ENCODE peak calls at places on chromosomes 12 and 14, in four cellular contexts. N is fibroblast of lung, Z is H9, X is keratinocyte. Y is an unnamed sample.

GRCh38 chr12:88153959-88154358 is 11.9 kb downstream of the TMTC3 start:
- DNase-seq in N (peak), Z (no peak), X (no peak), Y (peak)

GRCh38 chr14:104280085-104280901 is 141.9 kb downstream of the KIF26A start:
- DNase-seq in N (no peak), Z (peak), X (no peak), Y (no peak)

GRCh38 chr14:59262717-59263469 is 74.4 kb downstream of the DAAM1 start:
- DNase-seq in N (no peak), Z (no peak), X (no peak), Y (peak)

GRCh38 chr14:100900837-100901390 is 2.6 kb downstream of the RTL1 start:
- DNase-seq in N (peak), Z (peak), X (no peak), Y (peak)

GRCh38 chr14:58104808-58105207 is 47.2 kb downstream of the ARMH4 start:
- DNase-seq in N (peak), Z (no peak), X (no peak), Y (peak)

GRCh38 chr12:81257952-81258551 is 180.2 kb downstream of the ACSS3 start:
- DNase-seq in N (peak), Z (no peak), X (no peak), Y (peak)

GRCh38 chr12:52942056-52942913 is 6.6 kb upstream of the KRT18 start:
- DNase-seq in N (no peak), Z (no peak), X (no peak), Y (no peak)

GRCh38 chr14:54175298-54175942 is 218.8 kb upstream of the BMP4 start:
- DNase-seq in N (peak), Z (peak), X (no peak), Y (peak)

GRCh38 chr12:126781593-126781992 is 1485.4 kb upstream of the TMEM132C start:
- DNase-seq in N (no peak), Z (no peak), X (no peak), Y (no peak)

GRCh38 chr12:92384571-92384970 is 238.9 kb upstream of the BTG1 start:
- DNase-seq in N (no peak), Z (no peak), X (no peak), Y (no peak)

GRCh38 chr12:40093512-40093911 is 12.4 kb downstream of the SLC2A13 start:
- DNase-seq in N (no peak), Z (no peak), X (no peak), Y (no peak)

GRCh38 chr12:19462441-19462840 is 23.1 kb downstream of the AEBP2 start:
- DNase-seq in N (no peak), Z (no peak), X (no peak), Y (peak)

GRCh38 chr14:99041820-99042174 is 230.2 kb downstream of the BCL11B start:
- DNase-seq in N (no peak), Z (no peak), X (no peak), Y (no peak)

GRCh38 chr14:71933026-71933587 is 878 bp downstream of the RGS6 start:
- DNase-seq in N (peak), Z (peak), X (no peak), Y (no peak)

GRCh38 chr12:106084048-106084671 is 54.6 kb downstream of the NUAK1 start:
- DNase-seq in N (peak), Z (peak), X (no peak), Y (no peak)

GRCh38 chr14:76761849-76762616 is 765 bp downstream of the VASH1 start:
- DNase-seq in N (no peak), Z (peak), X (no peak), Y (no peak)

GRCh38 chr14:71116206-71117122 is 209.2 kb downstream of the PCNX1 start:
- DNase-seq in N (no peak), Z (no peak), X (no peak), Y (no peak)

GRCh38 chr14:69685716-69686115 is 74.3 kb downstream of the SUSD6 start:
- DNase-seq in N (peak), Z (no peak), X (peak), Y (no peak)

GRCh38 chr12:132465269-132466190 is 24.4 kb upstream of the FBRSL1 start:
- DNase-seq in N (no peak), Z (no peak), X (no peak), Y (no peak)

GRCh38 chr12:21906919-21907642 is 34.1 kb downstream of the ABCC9 start:
- DNase-seq in N (peak), Z (no peak), X (no peak), Y (no peak)

GRCh38 chr12:11875414-11875935 is 195.3 kb upstream of the BCL2L14 start:
- DNase-seq in N (no peak), Z (no peak), X (no peak), Y (peak)

GRCh38 chr12:14048949-14049545 is 67.6 kb upstream of the GRIN2B start:
- DNase-seq in N (no peak), Z (no peak), X (no peak), Y (no peak)

GRCh38 chr12:57455374-57456144 is 452 bp downstream of the INHBE start:
- DNase-seq in N (no peak), Z (no peak), X (no peak), Y (no peak)

GRCh38 chr12:122182887-122183587 is at the start of gene LRRC43:
- DNase-seq in N (peak), Z (peak), X (no peak), Y (peak)

GRCh38 chr12:123105427-123105826 is 45.5 kb downstream of the PITPNM2 start:
- DNase-seq in N (no peak), Z (peak), X (no peak), Y (peak)

GRCh38 chr14:99230271-99231141 is 41.5 kb downstream of the BCL11B start:
- DNase-seq in N (peak), Z (peak), X (no peak), Y (no peak)

GRCh38 chr12:132881853-132882252 is 5.6 kb downstream of the CHFR start:
- DNase-seq in N (peak), Z (no peak), X (no peak), Y (peak)

GRCh38 chr14:63290741-63291286 is 27.9 kb downstream of the GPHB5 start:
- DNase-seq in N (peak), Z (no peak), X (no peak), Y (no peak)

GRCh38 chr12:46553266-46553665 is 180.7 kb upstream of the SLC38A2 start:
- DNase-seq in N (peak), Z (no peak), X (no peak), Y (peak)

GRCh38 chr14:102251161-102251560 is 53.8 kb downstream of the MOK start:
- DNase-seq in N (no peak), Z (no peak), X (no peak), Y (no peak)
- H3K9ac ChIP-seq in N (no peak), Z (no peak), X (no peak), Y (no peak)

DNA sequence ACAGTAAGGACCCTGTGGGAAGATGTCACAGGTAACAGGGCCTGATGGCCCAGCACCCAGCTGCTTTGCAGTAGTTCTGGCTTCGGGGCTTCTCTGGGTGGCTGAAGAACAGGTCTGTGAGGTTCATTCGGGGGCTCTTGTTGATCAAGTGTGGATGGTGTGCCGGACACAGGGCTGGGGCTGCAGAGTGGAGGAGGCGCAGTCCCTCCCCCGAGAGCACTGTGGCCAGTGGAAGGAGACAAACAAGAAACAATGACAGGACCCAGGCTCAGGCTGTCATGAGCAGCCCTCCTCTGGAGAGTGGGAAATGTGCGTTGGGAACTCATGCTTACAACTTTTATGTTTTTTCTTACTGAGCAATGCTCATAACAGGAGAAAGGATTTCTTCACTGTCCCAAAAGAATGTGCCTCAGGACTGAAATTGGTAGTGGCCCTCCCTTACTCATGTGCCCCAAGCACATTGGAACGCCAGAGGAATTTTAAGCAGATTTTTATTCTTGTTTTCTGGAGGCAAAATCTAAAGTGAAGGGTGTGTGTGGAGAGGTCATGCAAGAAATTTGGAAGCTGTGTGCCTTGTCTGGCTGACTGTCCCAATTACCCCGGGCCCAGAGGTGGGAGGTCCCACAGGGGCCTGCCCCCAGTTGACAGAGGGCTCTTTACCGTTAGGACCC is 233.8 kb downstream of the CACNA1C start:
- DNase-seq in N (no peak), Z (no peak), X (no peak), Y (no peak)
- H3K9ac ChIP-seq in N (peak), Z (no peak), X (no peak), Y (no peak)

DNA sequence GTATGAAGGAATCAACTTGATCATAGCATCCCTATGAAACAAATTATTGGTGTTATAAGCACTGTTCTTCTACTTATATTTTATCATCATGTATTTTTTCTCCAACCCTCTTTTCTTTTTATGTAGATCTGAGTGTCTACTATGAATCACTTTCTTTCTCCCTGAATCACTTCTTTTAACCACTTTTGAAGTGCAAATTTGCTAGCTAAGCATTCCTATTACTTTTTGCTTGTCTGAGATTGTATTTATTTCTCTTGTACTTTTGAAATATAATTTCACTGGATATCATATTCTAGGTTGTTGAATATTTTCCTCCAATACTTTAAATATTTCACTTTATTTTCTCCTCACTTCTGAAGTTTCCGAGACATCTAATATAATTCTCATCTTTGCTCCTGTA is 1282.3 kb upstream of the FLRT2 start:
- DNase-seq in N (no peak), Z (no peak), X (no peak), Y (no peak)
- H3K9ac ChIP-seq in N (no peak), Z (no peak), X (no peak), Y (no peak)

GRCh38 chr14:96213871-96214465 is 9.3 kb downstream of the BDKRB2 start:
- DNase-seq in N (no peak), Z (no peak), X (no peak), Y (no peak)
- H3K9ac ChIP-seq in N (no peak), Z (no peak), X (no peak), Y (no peak)

Y was measured in endothelial cell of umbilical vein.